ENCODE peak calls at places on chromosomes 2 and 18, in four cellular contexts. L, B, I and N are unnamed samples.

GRCh38 chr2:169734172-169734847 is 678 bp downstream of the KLHL23 start:
- DNase-seq in L (no peak), B (peak), I (no peak), N (peak)

GRCh38 chr2:216574046-216574445 is 59.2 kb upstream of the IGFBP2 start:
- DNase-seq in L (peak), B (no peak), I (no peak), N (no peak)

GRCh38 chr2:7539760-7540159 is 622.5 kb downstream of the RNF144A start:
- DNase-seq in L (no peak), B (no peak), I (no peak), N (no peak)

GRCh38 chr2:67322361-67323001 is 74.7 kb upstream of the ETAA1 start:
- DNase-seq in L (peak), B (no peak), I (peak), N (peak)

GRCh38 chr2:58516695-58517094 is 275.6 kb upstream of the FANCL start:
- DNase-seq in L (no peak), B (no peak), I (no peak), N (no peak)

GRCh38 chr2:11553661-11554429 is 20.0 kb downstream of the GREB1 start:
- DNase-seq in L (peak), B (no peak), I (no peak), N (no peak)

GRCh38 chr18:26052497-26052896 is 37.9 kb downstream of the SS18 start:
- DNase-seq in L (peak), B (no peak), I (no peak), N (no peak)

GRCh38 chr2:161171595-161171929 is 11.3 kb downstream of the TANK start:
- DNase-seq in L (no peak), B (no peak), I (no peak), N (no peak)

GRCh38 chr2:37925063-37925897 is at the start of gene RMDN2:
- DNase-seq in L (peak), B (peak), I (peak), N (peak)

GRCh38 chr2:55138045-55138444 is 87.8 kb upstream of the RTN4 start:
- DNase-seq in L (no peak), B (no peak), I (no peak), N (no peak)

GRCh38 chr18:23641143-23641720 is 21.5 kb downstream of the ANKRD29 start:
- DNase-seq in L (no peak), B (no peak), I (no peak), N (no peak)

GRCh38 chr2:40957508-40957907 is 505.6 kb upstream of the SLC8A1 start:
- DNase-seq in L (peak), B (no peak), I (no peak), N (no peak)

GRCh38 chr18:76697441-76697901 is 124.9 kb upstream of the ZNF236 start:
- DNase-seq in L (peak), B (no peak), I (no peak), N (no peak)

GRCh38 chr2:43541165-43541564 is 54.7 kb downstream of the THADA start:
- DNase-seq in L (peak), B (no peak), I (no peak), N (no peak)

GRCh38 chr2:234406085-234406484 is 90.8 kb downstream of the ARL4C start:
- DNase-seq in L (no peak), B (no peak), I (no peak), N (no peak)

GRCh38 chr18:75422341-75422910 is 5.1 kb downstream of the SMIM21 start:
- DNase-seq in L (peak), B (no peak), I (no peak), N (no peak)

GRCh38 chr2:72083751-72084583 is 63.7 kb downstream of the CYP26B1 start:
- DNase-seq in L (no peak), B (no peak), I (no peak), N (no peak)

GRCh38 chr2:129908721-129909373 is 70.6 kb upstream of the RAB6C start:
- DNase-seq in L (no peak), B (no peak), I (no peak), N (no peak)

GRCh38 chr2:236998250-236998649 is 87.4 kb upstream of the COPS8 start:
- DNase-seq in L (peak), B (no peak), I (no peak), N (peak)

GRCh38 chr2:144078091-144078490 is 441.8 kb downstream of the ZEB2 start:
- DNase-seq in L (peak), B (no peak), I (no peak), N (no peak)

GRCh38 chr2:231554748-231555545 is 24.7 kb upstream of the NMUR1 start:
- DNase-seq in L (peak), B (peak), I (peak), N (peak)

GRCh38 chr2:168694876-168695275 is 107.6 kb upstream of the NOSTRIN start:
- DNase-seq in L (no peak), B (no peak), I (no peak), N (no peak)

GRCh38 chr2:67674668-67675067 is 277.5 kb downstream of the ETAA1 start:
- DNase-seq in L (no peak), B (no peak), I (peak), N (no peak)

GRCh38 chr2:101985101-101985792 is 6.5 kb upstream of the IL1R2 start:
- DNase-seq in L (no peak), B (no peak), I (no peak), N (no peak)

GRCh38 chr2:75833386-75833785 is 122.7 kb upstream of the GCFC2 start:
- DNase-seq in L (no peak), B (no peak), I (no peak), N (no peak)

GRCh38 chr2:20434588-20435294 is 12.1 kb upstream of the RHOB start:
- DNase-seq in L (no peak), B (no peak), I (no peak), N (peak)

DNA sequence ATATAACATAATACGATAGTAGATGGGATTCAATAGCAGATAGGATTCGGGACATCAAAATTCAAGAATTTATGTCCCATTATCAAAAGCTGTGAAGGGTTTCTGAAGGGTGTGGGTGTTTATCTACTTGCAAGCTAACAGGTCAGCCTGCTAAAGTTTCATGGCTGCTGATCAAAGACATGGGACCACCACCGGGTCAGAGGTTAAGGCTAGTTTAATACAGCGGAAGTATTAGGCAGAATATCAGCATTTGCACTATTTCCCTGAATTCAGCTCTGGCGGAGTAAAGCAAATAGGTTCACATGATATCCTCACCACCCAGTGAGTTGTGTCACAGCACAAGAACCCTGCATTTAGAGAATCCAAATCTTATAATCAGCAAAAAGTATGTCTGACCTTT is 82.5 kb downstream of the DSEL start:
- DNase-seq in L (no peak), B (no peak), I (no peak), N (no peak)
- H3K4me3 ChIP-seq in L (no peak), B (no peak), I (no peak), N (no peak)

DNA sequence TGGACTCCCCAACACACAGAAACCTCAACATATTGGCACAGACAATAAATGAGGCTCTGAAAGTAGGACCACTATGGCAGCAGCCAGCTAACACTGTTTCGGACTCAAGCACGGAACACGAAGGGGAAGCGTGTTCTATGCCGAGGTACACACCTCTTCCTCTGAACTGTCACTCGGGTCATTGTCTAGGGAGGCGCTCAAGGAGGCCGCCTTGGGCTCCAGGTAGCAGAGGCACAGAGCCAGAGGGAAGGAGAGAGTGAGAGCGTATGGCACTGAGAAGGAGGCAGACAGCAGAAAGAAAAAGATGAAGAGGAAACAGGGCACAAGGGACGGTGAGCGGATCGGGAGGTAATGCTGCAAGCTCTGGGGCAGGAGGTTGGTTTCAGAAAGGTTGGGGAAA is 120.1 kb upstream of the ZBTB14 start:
- DNase-seq in L (no peak), B (no peak), I (no peak), N (no peak)
- H3K27ac ChIP-seq in L (no peak), B (no peak), I (no peak), N (no peak)

GRCh38 chr2:2876350-2877042 is 501.1 kb downstream of the EIPR1 start:
- DNase-seq in L (no peak), B (no peak), I (no peak), N (no peak)

GRCh38 chr2:2875296-2875695 is 502.3 kb downstream of the EIPR1 start:
- DNase-seq in L (no peak), B (no peak), I (no peak), N (no peak)

GRCh38 chr2:2879071-2879470 is 498.5 kb downstream of the EIPR1 start:
- DNase-seq in L (no peak), B (no peak), I (no peak), N (no peak)

GRCh38 chr2:2875831-2876230 is 501.8 kb downstream of the EIPR1 start:
- DNase-seq in L (no peak), B (no peak), I (no peak), N (no peak)

GRCh38 chr2:2877427-2877826 is 500.2 kb downstream of the EIPR1 start:
- DNase-seq in L (no peak), B (no peak), I (no peak), N (no peak)
- TF ChIP-seq CTCF in L (no peak), B (no peak), I (no peak), N (no peak)

DNA sequence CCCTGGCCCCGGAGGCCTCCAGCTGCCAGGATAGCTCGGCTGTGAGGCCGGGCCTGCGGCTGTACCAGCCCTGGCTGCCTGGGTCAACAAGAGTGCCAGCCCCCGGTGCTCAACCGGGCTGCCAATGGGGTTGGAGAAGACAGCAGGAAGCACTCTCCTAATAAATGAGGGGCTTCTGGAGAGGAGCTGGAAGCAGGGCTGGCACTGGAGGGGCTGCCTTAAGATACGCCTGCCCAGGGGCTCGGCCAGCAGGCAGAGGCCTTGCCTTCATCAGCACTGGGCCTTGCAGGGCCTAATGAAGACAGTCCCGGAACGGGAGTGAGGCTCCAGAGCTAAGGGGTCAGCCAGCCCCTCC is 73.6 kb downstream of the TEX51 start:
- DNase-seq in L (no peak), B (no peak), I (no peak), N (no peak)
- H3K4me3 ChIP-seq in L (no peak), B (peak), I (no peak), N (no peak)

DNA sequence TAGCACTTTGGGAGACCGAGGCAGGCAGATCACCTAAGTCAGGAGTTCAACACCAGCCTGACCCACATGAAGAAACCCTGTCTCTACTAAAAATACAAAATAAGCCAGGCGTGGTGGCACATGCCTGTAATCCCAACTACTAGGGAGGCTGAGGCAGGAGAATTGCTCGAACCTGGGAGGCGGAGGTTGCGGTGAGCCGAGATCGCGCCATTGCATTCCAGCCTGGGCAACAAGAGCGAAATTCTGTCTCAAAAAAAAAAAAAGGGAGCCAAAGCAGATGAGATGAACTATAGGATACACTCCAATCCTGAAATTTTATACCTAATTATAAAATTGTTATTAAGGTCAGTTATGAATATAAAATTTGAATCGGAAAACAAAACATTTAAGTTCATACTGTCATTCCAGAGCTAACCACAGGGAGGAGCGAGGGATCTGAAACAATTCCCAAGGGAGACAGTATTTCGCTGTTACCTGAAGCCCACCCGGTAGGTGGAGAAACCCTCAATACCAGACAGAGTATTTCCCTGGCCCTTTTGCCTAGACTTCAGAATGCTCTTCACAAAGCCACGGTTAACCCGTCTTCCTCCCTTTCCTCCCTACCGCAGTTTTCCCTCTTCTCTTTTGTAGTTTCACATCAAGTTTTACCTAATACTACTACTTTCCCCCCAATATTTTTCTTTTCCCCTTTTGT is 1.4 kb downstream of the PPM1G start:
- DNase-seq in L (peak), B (no peak), I (no peak), N (peak)
- H3K27ac ChIP-seq in L (no peak), B (peak), I (peak), N (no peak)

GRCh38 chr18:63412949-63413348 is 9.3 kb downstream of the VPS4B start:
- DNase-seq in L (no peak), B (no peak), I (no peak), N (no peak)

GRCh38 chr18:63405986-63406385 is 16.3 kb downstream of the VPS4B start:
- DNase-seq in L (no peak), B (no peak), I (peak), N (peak)

GRCh38 chr18:63410792-63411191 is 11.5 kb downstream of the VPS4B start:
- DNase-seq in L (peak), B (no peak), I (no peak), N (no peak)

GRCh38 chr18:63407734-63408133 is 14.5 kb downstream of the VPS4B start:
- DNase-seq in L (no peak), B (no peak), I (no peak), N (no peak)

GRCh38 chr18:63409301-63409700 is 13.0 kb downstream of the VPS4B start:
- DNase-seq in L (peak), B (no peak), I (no peak), N (no peak)
- TF ChIP-seq CTCF in L (no peak), B (no peak), I (no peak), N (no peak)